ENCODE peak calls at places on chromosome 2, in five cellular contexts. B, X, E, A and P are unnamed samples.

GRCh38 chr2:10525573-10526265 is 77.6 kb upstream of the ODC1 start:
- DNase-seq in B (no peak), X (peak), E (no peak), A (no peak), P (no peak)

GRCh38 chr2:41698787-41699422 is 348.9 kb upstream of the PKDCC start:
- DNase-seq in B (peak), X (peak), E (peak), A (peak), P (no peak)

GRCh38 chr2:230134496-230135073 is 65.9 kb upstream of the SLC16A14 start:
- DNase-seq in B (no peak), X (no peak), E (peak), A (peak), P (peak)

GRCh38 chr2:43576983-43577892 is 18.6 kb downstream of the THADA start:
- DNase-seq in B (peak), X (no peak), E (peak), A (peak), P (peak)

GRCh38 chr2:33038230-33038629 is 91.5 kb downstream of the LTBP1 start:
- DNase-seq in B (no peak), X (no peak), E (no peak), A (no peak), P (no peak)

GRCh38 chr2:236619910-236620612 is 50.4 kb downstream of the ACKR3 start:
- DNase-seq in B (no peak), X (no peak), E (no peak), A (no peak), P (no peak)

GRCh38 chr2:126971481-126972271 is 73.0 kb downstream of the TEX51 start:
- DNase-seq in B (peak), X (peak), E (peak), A (peak), P (peak)

GRCh38 chr2:164913640-164914346 is 41.5 kb downstream of the SLC38A11 start:
- DNase-seq in B (no peak), X (no peak), E (peak), A (no peak), P (peak)

GRCh38 chr2:15732341-15733077 is 140.8 kb downstream of the DDX1 start:
- DNase-seq in B (no peak), X (no peak), E (no peak), A (no peak), P (no peak)

GRCh38 chr2:56357655-56358295 is 174.0 kb downstream of the CCDC85A start:
- DNase-seq in B (no peak), X (no peak), E (no peak), A (no peak), P (no peak)

GRCh38 chr2:59932341-59932740 is 621.1 kb downstream of the BCL11A start:
- DNase-seq in B (peak), X (no peak), E (no peak), A (no peak), P (no peak)

GRCh38 chr2:232842689-232843088 is 27.4 kb upstream of the SNORC start:
- DNase-seq in B (no peak), X (no peak), E (no peak), A (no peak), P (no peak)

GRCh38 chr2:134362751-134363150 is 108.9 kb downstream of the MGAT5 start:
- DNase-seq in B (no peak), X (no peak), E (no peak), A (no peak), P (no peak)